ENCODE peak calls at places on chromosomes 4 and X, in four cellular contexts. V is IMR-90, Z is neuronal stem cell, M is mesenchymal stem cell. L is an unnamed sample. For H3K4me1, the result is how much of the 10 kb centered on the place peaks cover.

GRCh38 chr4:38381788-38382187 is 282.2 kb upstream of the KLF3 start:
- DNase-seq in Z (no peak), V (no peak), M (no peak), L (no peak)

GRCh38 chrX:48911407-48912182 is at the start of gene SLC35A2:
- DNase-seq in V (peak), M (peak), Z (peak), L (peak)

GRCh38 chrX:15146515-15146914 is 123.4 kb downstream of the ASB9 start:
- DNase-seq in M (peak), V (no peak), Z (no peak), L (peak)

GRCh38 chr4:153211986-153212720 is 7.9 kb downstream of the TRIM2 start:
- DNase-seq in M (peak), Z (no peak), V (peak), L (no peak)

GRCh38 chr4:5707366-5708133 is 809 bp downstream of the EVC2 start:
- DNase-seq in Z (no peak), V (no peak), M (peak), L (no peak)

GRCh38 chr4:126794363-126794762 is 838.4 kb upstream of the INTU start:
- DNase-seq in M (peak), Z (no peak), V (peak), L (no peak)

GRCh38 chr4:80365928-80366327 is 30.4 kb downstream of the CFAP299 start:
- DNase-seq in M (peak), V (peak), Z (peak), L (peak)

GRCh38 chr4:82899339-82899738 is 1.2 kb upstream of the THAP9 start:
- DNase-seq in V (no peak), Z (no peak), M (peak), L (no peak)

GRCh38 chrX:38798956-38799355 is 2.3 kb upstream of the MID1IP1 start:
- DNase-seq in M (peak), V (peak), Z (no peak), L (no peak)

GRCh38 chr4:44651425-44651824 is at the start of gene YIPF7:
- DNase-seq in M (no peak), V (no peak), Z (no peak), L (no peak)

GRCh38 chr4:184283659-184284335 is 66.1 kb upstream of the ENPP6 start:
- DNase-seq in Z (no peak), M (no peak), V (no peak), L (no peak)

GRCh38 chrX:9291666-9292065 is 173.2 kb upstream of the TBL1X start:
- DNase-seq in M (no peak), Z (peak), V (no peak), L (peak)

GRCh38 chrX:11531226-11531625 is 134.5 kb downstream of the ARHGAP6 start:
- DNase-seq in V (peak), Z (no peak), M (peak), L (no peak)

GRCh38 chrX:23937100-23937499 is 29.3 kb downstream of the CXorf58 start:
- DNase-seq in V (peak), Z (no peak), M (peak), L (no peak)

GRCh38 chr4:23822181-23822580 is 67.7 kb downstream of the PPARGC1A start:
- DNase-seq in M (no peak), V (peak), Z (no peak), L (no peak)

GRCh38 chr4:104457308-104457981 is 37.2 kb downstream of the CXXC4 start:
- DNase-seq in Z (no peak), M (no peak), V (no peak), L (no peak)

GRCh38 chr4:54274264-54274663 is 45.2 kb downstream of the PDGFRA start:
- DNase-seq in M (no peak), V (no peak), Z (no peak), L (no peak)

GRCh38 chr4:54268151-54268550 is 39.1 kb downstream of the PDGFRA start:
- DNase-seq in M (peak), Z (no peak), V (peak), L (no peak)

GRCh38 chr4:54271464-54271863 is 42.4 kb downstream of the PDGFRA start:
- DNase-seq in V (no peak), M (no peak), Z (no peak), L (no peak)

GRCh38 chr4:54274786-54275503 is 45.9 kb downstream of the PDGFRA start:
- DNase-seq in M (peak), V (peak), Z (no peak), L (no peak)

DNA sequence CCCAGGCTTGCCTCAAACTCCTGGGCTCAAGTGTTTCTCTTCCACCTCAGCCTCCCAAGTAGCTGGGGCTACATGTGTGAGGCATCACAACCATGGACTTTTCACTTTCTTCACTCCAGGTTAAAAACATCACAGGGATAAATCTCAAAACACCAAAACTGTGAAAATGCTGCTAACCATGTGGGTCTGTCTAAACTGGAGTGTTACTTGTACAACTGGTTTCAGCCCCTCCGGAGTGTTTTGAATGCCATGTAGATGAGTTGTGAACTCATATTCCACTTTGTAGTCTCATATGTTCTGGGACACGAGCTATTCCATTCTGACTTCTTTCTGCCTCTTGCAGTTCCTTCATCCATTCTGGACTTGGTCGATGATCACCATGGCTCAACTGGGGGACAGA is 43.0 kb downstream of the PDGFRA start:
- DNase-seq in V (no peak), M (no peak), Z (no peak), L (no peak)
- H3K4me1 ChIP-seq in V (under half), M (under half), Z (under half), L (under half)

GRCh38 chr4:1745165-1745564 is 23.8 kb downstream of the TACC3 start:
- DNase-seq in M (no peak), V (no peak), Z (no peak), L (no peak)
- H3K23ac ChIP-seq in M (no peak), V (no peak), Z (no peak), L (no peak)

GRCh38 chr4:40577588-40578253 is 51.9 kb downstream of the RBM47 start:
- DNase-seq in V (no peak), M (no peak), Z (no peak), L (no peak)
- H2AFZ ChIP-seq in V (no peak), M (no peak), Z (peak), L (no peak)

DNA sequence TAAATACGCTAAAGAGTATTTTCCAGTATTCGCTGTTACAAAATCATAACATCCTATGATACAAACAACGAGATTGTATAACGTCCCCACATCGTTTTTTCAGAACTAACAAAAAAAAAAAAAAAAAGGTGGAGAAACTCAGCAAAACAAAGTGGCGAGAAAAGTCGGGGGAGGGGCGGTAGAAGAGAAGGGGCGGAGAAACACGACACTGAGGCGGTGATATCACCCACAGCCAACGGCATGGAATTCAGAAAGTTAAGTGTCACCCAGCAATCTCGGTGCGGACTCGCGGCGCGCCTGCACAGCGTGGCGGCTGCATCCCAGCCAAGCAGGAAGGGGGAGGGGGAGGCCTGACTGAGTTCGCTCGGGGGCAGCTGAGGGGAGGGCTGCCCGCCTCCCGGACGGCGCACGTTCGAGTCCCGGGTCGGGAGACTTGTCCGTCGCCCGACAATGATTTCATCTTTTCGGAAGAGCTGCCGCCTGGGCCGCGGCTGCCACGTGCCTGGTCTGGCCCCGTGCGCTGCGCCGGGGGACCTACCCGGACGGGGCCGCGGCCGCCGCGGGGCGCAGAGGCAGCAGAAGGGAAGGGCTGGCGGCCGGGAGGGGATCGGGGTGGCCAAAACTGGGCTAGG is 830 bp downstream of the SETD7 start:
- DNase-seq in V (peak), Z (peak), M (peak), L (peak)
- H3K4me1 ChIP-seq in V (under half), Z (under half), M (under half), L (under half)

GRCh38 chr4:110612631-110613269 is 10.1 kb downstream of the PITX2 start:
- DNase-seq in M (no peak), Z (peak), V (no peak), L (no peak)
- H3K23ac ChIP-seq in M (no peak), Z (no peak), V (no peak), L (no peak)

GRCh38 chr4:1773754-1774153 is 19.3 kb upstream of the FGFR3 start:
- DNase-seq in M (no peak), Z (no peak), V (no peak), L (no peak)

GRCh38 chr4:1777822-1778641 is 15.1 kb upstream of the FGFR3 start:
- DNase-seq in V (no peak), Z (peak), M (peak), L (peak)

GRCh38 chr4:1776521-1777161 is 16.5 kb upstream of the FGFR3 start:
- DNase-seq in M (no peak), Z (no peak), V (no peak), L (no peak)

GRCh38 chr4:1778642-1779392 is 14.3 kb upstream of the FGFR3 start:
- DNase-seq in M (no peak), Z (no peak), V (no peak), L (no peak)

DNA sequence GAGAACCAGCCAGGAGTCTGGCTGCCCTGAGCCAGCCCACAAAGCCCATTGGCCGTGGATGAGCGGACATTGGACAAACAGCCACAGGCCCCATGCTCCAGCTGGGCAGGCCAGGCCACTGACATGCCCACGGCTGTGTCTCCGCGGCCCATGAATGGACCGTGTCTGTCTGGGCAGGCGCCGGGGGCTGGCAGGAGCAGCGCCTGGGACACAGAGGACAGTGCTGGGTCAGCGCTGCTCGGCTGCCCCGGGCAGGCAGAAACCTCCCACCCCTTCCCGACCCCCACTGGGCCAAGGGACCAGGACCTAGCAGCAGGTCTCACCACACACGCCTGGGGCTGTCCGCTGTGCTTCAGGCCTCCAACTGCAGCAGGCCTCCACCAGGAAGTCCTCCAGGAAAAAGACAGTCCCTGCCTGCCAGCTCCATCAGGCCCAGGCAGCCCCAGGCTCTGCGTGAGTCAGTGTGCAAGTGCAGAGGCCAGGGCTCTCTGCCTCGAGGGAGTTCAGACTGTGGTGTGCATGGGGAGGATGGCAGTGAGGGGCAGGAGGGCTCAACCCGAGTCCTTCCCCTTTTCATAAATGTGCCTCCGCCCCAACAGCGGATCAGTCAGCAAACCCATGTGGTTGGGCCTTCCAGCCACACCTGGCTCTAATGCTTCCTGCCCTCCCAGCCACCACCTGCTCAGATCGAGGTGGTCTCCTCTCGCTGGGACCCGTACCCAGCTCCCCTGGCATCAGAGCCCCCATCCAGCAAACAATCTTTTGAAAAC is 17.2 kb upstream of the FGFR3 start:
- DNase-seq in V (no peak), Z (no peak), M (no peak), L (no peak)
- H2AFZ ChIP-seq in V (peak), Z (no peak), M (no peak), L (no peak)

DNA sequence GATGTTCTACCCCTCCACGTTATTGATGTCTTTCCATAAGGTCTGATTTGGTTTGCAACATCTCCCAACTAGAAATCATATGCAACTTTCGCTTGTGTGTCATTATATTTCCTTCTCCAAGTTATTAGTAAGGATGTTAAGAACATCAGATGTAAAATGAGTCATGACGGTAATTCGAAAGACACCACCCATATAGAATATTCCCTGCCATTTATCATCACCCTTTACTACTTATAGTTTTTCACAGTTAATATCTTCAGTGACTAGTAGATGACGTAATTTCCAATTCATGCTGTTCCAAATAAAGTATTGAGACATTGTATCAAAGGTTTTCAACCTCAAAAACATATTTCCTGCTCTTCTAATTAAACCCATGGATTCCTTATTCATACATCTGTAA is 146.7 kb upstream of the MAP3K15 start:
- DNase-seq in Z (no peak), V (peak), M (no peak), L (no peak)
- H3K4me1 ChIP-seq in Z (under half), V (under half), M (under half), L (under half)

GRCh38 chr4:48203819-48204218 is 65.8 kb downstream of the TEC start:
- DNase-seq in Z (no peak), V (no peak), M (no peak), L (no peak)

GRCh38 chr4:48205092-48205491 is 64.5 kb downstream of the TEC start:
- DNase-seq in Z (no peak), V (peak), M (peak), L (no peak)
- H3K23ac ChIP-seq in Z (no peak), V (no peak), M (no peak), L (no peak)